ENCODE peak calls at places on chromosomes 7 and 10, in six cellular contexts. One of them, this sample, is unnamed.

GRCh38 chr10:117653170-117653515 is 110.6 kb downstream of the EMX2 start:
- DNase-seq in neural progenitor cell: no peak
- DNase-seq in AG10803: peak
- DNase-seq in ascending aorta: no peak
- DNase-seq in tibial nerve: no peak
- DNase-seq in WTC11: no peak
- DNase-seq in this sample: no peak

GRCh38 chr10:110067960-110068770 is 60.4 kb downstream of the ADD3 start:
- DNase-seq in tibial nerve: no peak
- DNase-seq in ascending aorta: no peak
- DNase-seq in WTC11: no peak
- DNase-seq in neural progenitor cell: peak
- DNase-seq in AG10803: peak
- DNase-seq in this sample: no peak

GRCh38 chr10:50600831-50601466 is 22.8 kb downstream of the SGMS1 start:
- DNase-seq in WTC11: no peak
- DNase-seq in neural progenitor cell: no peak
- DNase-seq in AG10803: peak
- DNase-seq in tibial nerve: no peak
- DNase-seq in ascending aorta: no peak
- DNase-seq in this sample: no peak

GRCh38 chr10:99913831-99914235 is 95.9 kb downstream of the DNMBP start:
- DNase-seq in WTC11: peak
- DNase-seq in tibial nerve: no peak
- DNase-seq in AG10803: no peak
- DNase-seq in neural progenitor cell: peak
- DNase-seq in ascending aorta: no peak
- DNase-seq in this sample: no peak

GRCh38 chr7:155921804-155922506 is 109.7 kb upstream of the SHH start:
- DNase-seq in WTC11: peak
- DNase-seq in tibial nerve: no peak
- DNase-seq in AG10803: no peak
- DNase-seq in ascending aorta: no peak
- DNase-seq in neural progenitor cell: no peak
- DNase-seq in this sample: no peak

GRCh38 chr7:67105382-67105781 is 108.7 kb downstream of the TYW1 start:
- DNase-seq in neural progenitor cell: no peak
- DNase-seq in tibial nerve: no peak
- DNase-seq in AG10803: peak
- DNase-seq in ascending aorta: no peak
- DNase-seq in WTC11: no peak
- DNase-seq in this sample: no peak

GRCh38 chr10:121735248-121735647 is 137.0 kb upstream of the FGFR2 start:
- DNase-seq in neural progenitor cell: no peak
- DNase-seq in ascending aorta: no peak
- DNase-seq in tibial nerve: no peak
- DNase-seq in AG10803: no peak
- DNase-seq in WTC11: no peak
- DNase-seq in this sample: no peak

GRCh38 chr7:34107306-34107705 is 202.0 kb downstream of the BMPER start:
- DNase-seq in ascending aorta: no peak
- DNase-seq in neural progenitor cell: no peak
- DNase-seq in tibial nerve: no peak
- DNase-seq in AG10803: peak
- DNase-seq in WTC11: no peak
- DNase-seq in this sample: no peak

GRCh38 chr7:33757050-33757449 is 148.3 kb upstream of the BMPER start:
- DNase-seq in neural progenitor cell: no peak
- DNase-seq in WTC11: no peak
- DNase-seq in AG10803: peak
- DNase-seq in tibial nerve: no peak
- DNase-seq in ascending aorta: no peak
- DNase-seq in this sample: no peak

GRCh38 chr10:11713186-11713743 is 28.9 kb upstream of the ECHDC3 start:
- DNase-seq in neural progenitor cell: no peak
- DNase-seq in tibial nerve: no peak
- DNase-seq in WTC11: no peak
- DNase-seq in ascending aorta: no peak
- DNase-seq in AG10803: no peak
- DNase-seq in this sample: no peak

GRCh38 chr10:11713963-11714362 is 28.2 kb upstream of the ECHDC3 start:
- DNase-seq in tibial nerve: no peak
- DNase-seq in neural progenitor cell: no peak
- DNase-seq in ascending aorta: no peak
- DNase-seq in WTC11: no peak
- DNase-seq in AG10803: no peak
- DNase-seq in this sample: no peak

GRCh38 chr10:11714750-11715365 is 27.3 kb upstream of the ECHDC3 start:
- DNase-seq in ascending aorta: no peak
- DNase-seq in neural progenitor cell: no peak
- DNase-seq in WTC11: no peak
- DNase-seq in AG10803: no peak
- DNase-seq in tibial nerve: no peak
- DNase-seq in this sample: no peak

GRCh38 chr10:11716704-11717103 is 25.5 kb upstream of the ECHDC3 start:
- DNase-seq in WTC11: no peak
- DNase-seq in tibial nerve: no peak
- DNase-seq in AG10803: no peak
- DNase-seq in neural progenitor cell: no peak
- DNase-seq in ascending aorta: no peak
- DNase-seq in this sample: no peak

DNA sequence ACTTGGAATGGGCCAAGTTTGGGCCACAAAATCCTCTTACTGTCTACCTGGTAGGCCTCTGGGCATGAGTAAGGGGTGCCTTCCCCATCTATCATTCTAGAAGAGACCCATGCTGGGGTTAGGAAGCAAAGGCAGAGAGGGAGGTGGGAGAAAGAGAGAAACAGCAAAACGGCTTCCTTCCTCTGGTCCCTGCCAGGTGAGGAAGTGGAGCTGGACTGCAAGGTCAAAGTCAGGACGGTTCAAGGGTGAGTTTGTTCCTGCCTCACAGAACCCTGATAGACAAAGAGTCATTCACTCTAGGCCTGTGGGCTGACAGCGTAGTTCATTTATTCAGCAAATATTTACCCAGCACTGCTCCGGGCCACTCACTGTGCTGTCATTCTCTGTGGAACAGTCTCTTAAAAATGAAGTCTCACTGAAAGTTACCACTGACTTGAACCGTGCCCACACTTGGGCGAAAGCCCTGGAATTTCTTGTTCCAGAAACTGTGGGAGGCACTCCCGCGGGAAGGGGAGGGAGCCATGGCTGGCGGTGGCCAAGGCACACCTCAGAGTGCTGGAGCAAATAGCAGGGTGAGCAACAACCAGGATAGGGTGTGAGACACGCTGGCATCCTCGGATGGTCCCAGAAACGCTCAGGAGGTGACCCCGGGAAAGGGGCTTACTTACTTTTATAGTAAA is 26.2 kb upstream of the ECHDC3 start:
- DNase-seq in AG10803: no peak
- DNase-seq in neural progenitor cell: no peak
- DNase-seq in tibial nerve: no peak
- DNase-seq in WTC11: no peak
- DNase-seq in ascending aorta: no peak
- DNase-seq in this sample: no peak
- TF ChIP-seq CTCF in AG10803: no peak
- TF ChIP-seq CTCF in neural progenitor cell: no peak
- TF ChIP-seq CTCF in tibial nerve: no peak
- TF ChIP-seq CTCF in WTC11: no peak
- TF ChIP-seq CTCF in ascending aorta: no peak
- TF ChIP-seq CTCF in this sample: no peak

GRCh38 chr7:158973440-158973839 is 117.1 kb downstream of the DYNC2I1 start:
- DNase-seq in tibial nerve: no peak
- DNase-seq in AG10803: no peak
- DNase-seq in neural progenitor cell: peak
- DNase-seq in ascending aorta: no peak
- DNase-seq in WTC11: peak
- DNase-seq in this sample: no peak
- TF ChIP-seq CTCF in tibial nerve: no peak
- TF ChIP-seq CTCF in AG10803: no peak
- TF ChIP-seq CTCF in neural progenitor cell: peak
- TF ChIP-seq CTCF in ascending aorta: peak
- TF ChIP-seq CTCF in WTC11: no peak
- TF ChIP-seq CTCF in this sample: no peak

GRCh38 chr10:14837756-14838581 is at the start of the genes CDNF, HSPA14 and MSANTD7:
- DNase-seq in neural progenitor cell: peak
- DNase-seq in AG10803: peak
- DNase-seq in WTC11: peak
- DNase-seq in tibial nerve: peak
- DNase-seq in ascending aorta: peak
- DNase-seq in this sample: peak
- TF ChIP-seq CTCF in neural progenitor cell: no peak
- TF ChIP-seq CTCF in AG10803: no peak
- TF ChIP-seq CTCF in WTC11: no peak
- TF ChIP-seq CTCF in tibial nerve: peak
- TF ChIP-seq CTCF in ascending aorta: no peak
- TF ChIP-seq CTCF in this sample: no peak

GRCh38 chr7:77935652-77936348 is 137.2 kb downstream of the PHTF2 start:
- DNase-seq in neural progenitor cell: no peak
- DNase-seq in WTC11: no peak
- DNase-seq in ascending aorta: no peak
- DNase-seq in AG10803: peak
- DNase-seq in tibial nerve: no peak
- DNase-seq in this sample: no peak
- TF ChIP-seq CTCF in neural progenitor cell: peak
- TF ChIP-seq CTCF in WTC11: no peak
- TF ChIP-seq CTCF in ascending aorta: peak
- TF ChIP-seq CTCF in AG10803: peak
- TF ChIP-seq CTCF in tibial nerve: no peak
- TF ChIP-seq CTCF in this sample: no peak

GRCh38 chr7:112556633-112557032 is 75.8 kb downstream of the LSMEM1 start:
- DNase-seq in tibial nerve: no peak
- DNase-seq in AG10803: no peak
- DNase-seq in ascending aorta: no peak
- DNase-seq in neural progenitor cell: no peak
- DNase-seq in WTC11: no peak
- DNase-seq in this sample: no peak
- TF ChIP-seq CTCF in tibial nerve: no peak
- TF ChIP-seq CTCF in AG10803: no peak
- TF ChIP-seq CTCF in ascending aorta: no peak
- TF ChIP-seq CTCF in neural progenitor cell: no peak
- TF ChIP-seq CTCF in WTC11: no peak
- TF ChIP-seq CTCF in this sample: no peak

GRCh38 chr7:103065666-103066065 is 8.9 kb downstream of the FBXL13 start:
- DNase-seq in tibial nerve: no peak
- DNase-seq in ascending aorta: no peak
- DNase-seq in WTC11: peak
- DNase-seq in neural progenitor cell: peak
- DNase-seq in AG10803: peak
- DNase-seq in this sample: no peak
- TF ChIP-seq CTCF in tibial nerve: no peak
- TF ChIP-seq CTCF in ascending aorta: peak
- TF ChIP-seq CTCF in WTC11: no peak
- TF ChIP-seq CTCF in neural progenitor cell: peak
- TF ChIP-seq CTCF in AG10803: peak
- TF ChIP-seq CTCF in this sample: no peak

GRCh38 chr10:120734476-120735078 is 116.6 kb upstream of the WDR11 start:
- DNase-seq in tibial nerve: no peak
- DNase-seq in ascending aorta: no peak
- DNase-seq in WTC11: no peak
- DNase-seq in neural progenitor cell: no peak
- DNase-seq in AG10803: no peak
- DNase-seq in this sample: no peak

GRCh38 chr10:120735773-120736371 is 115.3 kb upstream of the WDR11 start:
- DNase-seq in WTC11: no peak
- DNase-seq in tibial nerve: no peak
- DNase-seq in ascending aorta: no peak
- DNase-seq in AG10803: peak
- DNase-seq in neural progenitor cell: no peak
- DNase-seq in this sample: no peak

GRCh38 chr10:120732067-120732466 is 119.1 kb upstream of the WDR11 start:
- DNase-seq in neural progenitor cell: no peak
- DNase-seq in WTC11: no peak
- DNase-seq in ascending aorta: no peak
- DNase-seq in tibial nerve: no peak
- DNase-seq in AG10803: no peak
- DNase-seq in this sample: no peak

GRCh38 chr10:120735315-120735714 is 115.8 kb upstream of the WDR11 start:
- DNase-seq in neural progenitor cell: no peak
- DNase-seq in AG10803: no peak
- DNase-seq in WTC11: no peak
- DNase-seq in tibial nerve: no peak
- DNase-seq in ascending aorta: no peak
- DNase-seq in this sample: no peak

GRCh38 chr10:120732643-120733313 is 118.4 kb upstream of the WDR11 start:
- DNase-seq in tibial nerve: no peak
- DNase-seq in WTC11: no peak
- DNase-seq in ascending aorta: no peak
- DNase-seq in neural progenitor cell: peak
- DNase-seq in AG10803: no peak
- DNase-seq in this sample: no peak
- TF ChIP-seq CTCF in tibial nerve: no peak
- TF ChIP-seq CTCF in WTC11: no peak
- TF ChIP-seq CTCF in ascending aorta: no peak
- TF ChIP-seq CTCF in neural progenitor cell: no peak
- TF ChIP-seq CTCF in AG10803: no peak
- TF ChIP-seq CTCF in this sample: no peak

GRCh38 chr10:22335204-22335956 is 9.9 kb upstream of the SPAG6 start:
- DNase-seq in tibial nerve: no peak
- DNase-seq in AG10803: peak
- DNase-seq in WTC11: peak
- DNase-seq in neural progenitor cell: peak
- DNase-seq in ascending aorta: no peak
- DNase-seq in this sample: no peak
- TF ChIP-seq CTCF in tibial nerve: peak
- TF ChIP-seq CTCF in AG10803: no peak
- TF ChIP-seq CTCF in WTC11: no peak
- TF ChIP-seq CTCF in neural progenitor cell: peak
- TF ChIP-seq CTCF in ascending aorta: no peak
- TF ChIP-seq CTCF in this sample: no peak

GRCh38 chr10:96743988-96744585 is 23.8 kb upstream of the PIK3AP1 start:
- DNase-seq in neural progenitor cell: peak
- DNase-seq in ascending aorta: no peak
- DNase-seq in tibial nerve: no peak
- DNase-seq in WTC11: no peak
- DNase-seq in AG10803: peak
- DNase-seq in this sample: no peak
- TF ChIP-seq CTCF in neural progenitor cell: peak
- TF ChIP-seq CTCF in ascending aorta: no peak
- TF ChIP-seq CTCF in tibial nerve: no peak
- TF ChIP-seq CTCF in WTC11: no peak
- TF ChIP-seq CTCF in AG10803: peak
- TF ChIP-seq CTCF in this sample: no peak

GRCh38 chr10:87659571-87660483 is at the start of gene PAPSS2:
- DNase-seq in AG10803: peak
- DNase-seq in tibial nerve: peak
- DNase-seq in ascending aorta: no peak
- DNase-seq in neural progenitor cell: peak
- DNase-seq in WTC11: peak
- DNase-seq in this sample: no peak
- TF ChIP-seq CTCF in AG10803: no peak
- TF ChIP-seq CTCF in tibial nerve: peak
- TF ChIP-seq CTCF in ascending aorta: peak
- TF ChIP-seq CTCF in neural progenitor cell: peak
- TF ChIP-seq CTCF in WTC11: no peak
- TF ChIP-seq CTCF in this sample: no peak

This sample was measured in omental fat pad.